ENCODE peak calls at places on chromosome 9, in seven cellular contexts. One of them, this sample, is unnamed.

GRCh38 chr9:123473226-123473625 is 117.2 kb downstream of the CRB2 start:
- DNase-seq in HFF-Myc: peak; percentile 52
- DNase-seq in AG04449: no peak
- DNase-seq in ascending aorta: no peak
- DNase-seq in foreskin fibroblast: peak; percentile 57
- DNase-seq in stomach: no peak
- DNase-seq in bronchial epithelial cell: no peak
- DNase-seq in this sample: no peak

GRCh38 chr9:114053246-114054005 is 24.7 kb downstream of the AMBP start:
- DNase-seq in HFF-Myc: no peak
- DNase-seq in AG04449: no peak
- DNase-seq in ascending aorta: peak; percentile 49
- DNase-seq in foreskin fibroblast: no peak
- DNase-seq in stomach: peak; percentile 45
- DNase-seq in bronchial epithelial cell: no peak
- DNase-seq in this sample: no peak

GRCh38 chr9:4143951-4144717 is 155.7 kb downstream of the GLIS3 start:
- DNase-seq in HFF-Myc: no peak
- DNase-seq in AG04449: no peak
- DNase-seq in ascending aorta: no peak
- DNase-seq in foreskin fibroblast: peak; percentile 74
- DNase-seq in stomach: no peak
- DNase-seq in bronchial epithelial cell: peak; percentile 87
- DNase-seq in this sample: no peak

GRCh38 chr9:131366745-131367401 is 27.0 kb upstream of the PRRC2B start:
- DNase-seq in HFF-Myc: peak; percentile 40
- DNase-seq in AG04449: peak; percentile 19
- DNase-seq in ascending aorta: no peak
- DNase-seq in foreskin fibroblast: peak; percentile 58
- DNase-seq in stomach: peak; percentile 53
- DNase-seq in bronchial epithelial cell: peak; percentile 51
- DNase-seq in this sample: peak; percentile 66

GRCh38 chr9:96008502-96009222 is 133.2 kb downstream of the ERCC6L2 start:
- DNase-seq in HFF-Myc: no peak
- DNase-seq in AG04449: no peak
- DNase-seq in ascending aorta: no peak
- DNase-seq in foreskin fibroblast: peak; percentile 59
- DNase-seq in stomach: no peak
- DNase-seq in bronchial epithelial cell: peak; percentile 56
- DNase-seq in this sample: no peak

GRCh38 chr9:121220996-121221671 is 19.5 kb upstream of the RAB14 start:
- DNase-seq in HFF-Myc: no peak
- DNase-seq in AG04449: no peak
- DNase-seq in ascending aorta: peak; percentile 61
- DNase-seq in foreskin fibroblast: no peak
- DNase-seq in stomach: no peak
- DNase-seq in bronchial epithelial cell: no peak
- DNase-seq in this sample: no peak

GRCh38 chr9:72141484-72141883 is 7.8 kb upstream of the GDA start:
- DNase-seq in HFF-Myc: no peak
- DNase-seq in AG04449: no peak
- DNase-seq in ascending aorta: no peak
- DNase-seq in foreskin fibroblast: no peak
- DNase-seq in stomach: no peak
- DNase-seq in bronchial epithelial cell: no peak
- DNase-seq in this sample: peak; percentile 65

GRCh38 chr9:70639853-70640814 is 225.7 kb upstream of the KLF9 start:
- DNase-seq in HFF-Myc: peak; percentile 29
- DNase-seq in AG04449: peak; percentile 29
- DNase-seq in ascending aorta: no peak
- DNase-seq in foreskin fibroblast: peak; percentile 83
- DNase-seq in stomach: no peak
- DNase-seq in bronchial epithelial cell: peak; percentile 44
- DNase-seq in this sample: no peak

GRCh38 chr9:114459464-114459863 is 45.8 kb downstream of the WHRN start:
- DNase-seq in HFF-Myc: no peak
- DNase-seq in AG04449: no peak
- DNase-seq in ascending aorta: no peak
- DNase-seq in foreskin fibroblast: no peak
- DNase-seq in stomach: no peak
- DNase-seq in bronchial epithelial cell: no peak
- DNase-seq in this sample: no peak

GRCh38 chr9:87095961-87096360 is 148.7 kb upstream of the GAS1 start:
- DNase-seq in HFF-Myc: no peak
- DNase-seq in AG04449: no peak
- DNase-seq in ascending aorta: no peak
- DNase-seq in foreskin fibroblast: no peak
- DNase-seq in stomach: no peak
- DNase-seq in bronchial epithelial cell: no peak
- DNase-seq in this sample: no peak

GRCh38 chr9:13832451-13832850 is 481.5 kb downstream of the NFIB start:
- DNase-seq in HFF-Myc: no peak
- DNase-seq in AG04449: no peak
- DNase-seq in ascending aorta: no peak
- DNase-seq in foreskin fibroblast: no peak
- DNase-seq in stomach: no peak
- DNase-seq in bronchial epithelial cell: peak; percentile 78
- DNase-seq in this sample: no peak

GRCh38 chr9:131402738-131403492 is 9.0 kb downstream of the PRRC2B start:
- DNase-seq in HFF-Myc: no peak
- DNase-seq in AG04449: peak; percentile 61
- DNase-seq in ascending aorta: peak; percentile 96
- DNase-seq in foreskin fibroblast: peak; percentile 96
- DNase-seq in stomach: peak; percentile 86
- DNase-seq in bronchial epithelial cell: peak; percentile 83
- DNase-seq in this sample: no peak

GRCh38 chr9:133993635-133994253 is 1.6 kb upstream of the VAV2 start:
- DNase-seq in HFF-Myc: no peak
- DNase-seq in AG04449: no peak
- DNase-seq in ascending aorta: no peak
- DNase-seq in foreskin fibroblast: no peak
- DNase-seq in stomach: no peak
- DNase-seq in bronchial epithelial cell: no peak
- DNase-seq in this sample: no peak

GRCh38 chr9:127201071-127201541 is 63.5 kb upstream of the GARNL3 start:
- DNase-seq in HFF-Myc: no peak
- DNase-seq in AG04449: no peak
- DNase-seq in ascending aorta: no peak
- DNase-seq in foreskin fibroblast: no peak
- DNase-seq in stomach: no peak
- DNase-seq in bronchial epithelial cell: no peak
- DNase-seq in this sample: no peak

GRCh38 chr9:110040788-110041187 is 167.2 kb downstream of the C9orf152 start:
- DNase-seq in HFF-Myc: no peak
- DNase-seq in AG04449: peak; percentile 77
- DNase-seq in ascending aorta: no peak
- DNase-seq in foreskin fibroblast: peak; percentile 80
- DNase-seq in stomach: no peak
- DNase-seq in bronchial epithelial cell: no peak
- DNase-seq in this sample: no peak

GRCh38 chr9:94760646-94761045 is 34.1 kb downstream of the AOPEP start:
- DNase-seq in HFF-Myc: no peak
- DNase-seq in AG04449: no peak
- DNase-seq in ascending aorta: no peak
- DNase-seq in foreskin fibroblast: no peak
- DNase-seq in stomach: no peak
- DNase-seq in bronchial epithelial cell: no peak
- DNase-seq in this sample: peak; percentile 84

GRCh38 chr9:123933401-123933800 is 3.5 kb upstream of the DENND1A start:
- DNase-seq in HFF-Myc: peak; percentile 53
- DNase-seq in AG04449: no peak
- DNase-seq in ascending aorta: no peak
- DNase-seq in foreskin fibroblast: peak; percentile 77
- DNase-seq in stomach: no peak
- DNase-seq in bronchial epithelial cell: peak; percentile 81
- DNase-seq in this sample: no peak

GRCh38 chr9:15357050-15357653 is 50.1 kb upstream of the TTC39B start:
- DNase-seq in HFF-Myc: no peak
- DNase-seq in AG04449: no peak
- DNase-seq in ascending aorta: no peak
- DNase-seq in foreskin fibroblast: no peak
- DNase-seq in stomach: peak; percentile 28
- DNase-seq in bronchial epithelial cell: no peak
- DNase-seq in this sample: peak; percentile 13

GRCh38 chr9:97478301-97478981 is 23.0 kb upstream of the TMOD1 start:
- DNase-seq in HFF-Myc: no peak
- DNase-seq in AG04449: no peak
- DNase-seq in ascending aorta: no peak
- DNase-seq in foreskin fibroblast: no peak
- DNase-seq in stomach: no peak
- DNase-seq in bronchial epithelial cell: no peak
- DNase-seq in this sample: no peak

GRCh38 chr9:129331772-129332512 is 153.9 kb upstream of the IER5L start:
- DNase-seq in HFF-Myc: no peak
- DNase-seq in AG04449: no peak
- DNase-seq in ascending aorta: no peak
- DNase-seq in foreskin fibroblast: no peak
- DNase-seq in stomach: no peak
- DNase-seq in bronchial epithelial cell: peak; percentile 97
- DNase-seq in this sample: no peak

GRCh38 chr9:38417003-38417965 is 7.0 kb downstream of the IGFBPL1 start:
- DNase-seq in HFF-Myc: no peak
- DNase-seq in AG04449: no peak
- DNase-seq in ascending aorta: no peak
- DNase-seq in foreskin fibroblast: peak; percentile 18
- DNase-seq in stomach: peak; percentile 40
- DNase-seq in bronchial epithelial cell: peak; percentile 34
- DNase-seq in this sample: peak; percentile 85

GRCh38 chr9:2623046-2623865 is 1.7 kb downstream of the VLDLR start:
- DNase-seq in HFF-Myc: no peak
- DNase-seq in AG04449: no peak
- DNase-seq in ascending aorta: peak; percentile 88
- DNase-seq in foreskin fibroblast: peak; percentile 74
- DNase-seq in stomach: peak; percentile 68
- DNase-seq in bronchial epithelial cell: peak; percentile 94
- DNase-seq in this sample: peak; percentile 27

GRCh38 chr9:71769175-71770165 is 1.2 kb upstream of the CEMIP2 start:
- DNase-seq in HFF-Myc: no peak
- DNase-seq in AG04449: no peak
- DNase-seq in ascending aorta: peak; percentile 91
- DNase-seq in foreskin fibroblast: peak; percentile 77
- DNase-seq in stomach: peak; percentile 89
- DNase-seq in bronchial epithelial cell: peak; percentile 81
- DNase-seq in this sample: peak; percentile 63

GRCh38 chr9:12972608-12973589 is 198.1 kb downstream of the LURAP1L start:
- DNase-seq in HFF-Myc: no peak
- DNase-seq in AG04449: no peak
- DNase-seq in ascending aorta: no peak
- DNase-seq in foreskin fibroblast: no peak
- DNase-seq in stomach: peak; percentile 73
- DNase-seq in bronchial epithelial cell: no peak
- DNase-seq in this sample: no peak

GRCh38 chr9:91848146-91848545 is 101.9 kb downstream of the ROR2 start:
- DNase-seq in HFF-Myc: no peak
- DNase-seq in AG04449: no peak
- DNase-seq in ascending aorta: no peak
- DNase-seq in foreskin fibroblast: no peak
- DNase-seq in stomach: no peak
- DNase-seq in bronchial epithelial cell: no peak
- DNase-seq in this sample: no peak

GRCh38 chr9:114218264-114219120 is 63.2 kb downstream of the COL27A1 start:
- DNase-seq in HFF-Myc: no peak
- DNase-seq in AG04449: no peak
- DNase-seq in ascending aorta: no peak
- DNase-seq in foreskin fibroblast: peak; percentile 70
- DNase-seq in stomach: no peak
- DNase-seq in bronchial epithelial cell: no peak
- DNase-seq in this sample: no peak

GRCh38 chr9:115111854-115112253 is 6.1 kb downstream of the TNC start:
- DNase-seq in HFF-Myc: no peak
- DNase-seq in AG04449: no peak
- DNase-seq in ascending aorta: no peak
- DNase-seq in foreskin fibroblast: no peak
- DNase-seq in stomach: no peak
- DNase-seq in bronchial epithelial cell: no peak
- DNase-seq in this sample: no peak

GRCh38 chr9:97573482-97574073 is 59.6 kb downstream of the TSTD2 start:
- DNase-seq in HFF-Myc: no peak
- DNase-seq in AG04449: no peak
- DNase-seq in ascending aorta: peak; percentile 53
- DNase-seq in foreskin fibroblast: no peak
- DNase-seq in stomach: no peak
- DNase-seq in bronchial epithelial cell: no peak
- DNase-seq in this sample: peak; percentile 5

GRCh38 chr9:127867356-127868277 is 9.9 kb downstream of the AK1 start:
- DNase-seq in HFF-Myc: no peak
- DNase-seq in AG04449: no peak
- DNase-seq in ascending aorta: no peak
- DNase-seq in foreskin fibroblast: no peak
- DNase-seq in stomach: no peak
- DNase-seq in bronchial epithelial cell: no peak
- DNase-seq in this sample: peak; percentile 87

DNA sequence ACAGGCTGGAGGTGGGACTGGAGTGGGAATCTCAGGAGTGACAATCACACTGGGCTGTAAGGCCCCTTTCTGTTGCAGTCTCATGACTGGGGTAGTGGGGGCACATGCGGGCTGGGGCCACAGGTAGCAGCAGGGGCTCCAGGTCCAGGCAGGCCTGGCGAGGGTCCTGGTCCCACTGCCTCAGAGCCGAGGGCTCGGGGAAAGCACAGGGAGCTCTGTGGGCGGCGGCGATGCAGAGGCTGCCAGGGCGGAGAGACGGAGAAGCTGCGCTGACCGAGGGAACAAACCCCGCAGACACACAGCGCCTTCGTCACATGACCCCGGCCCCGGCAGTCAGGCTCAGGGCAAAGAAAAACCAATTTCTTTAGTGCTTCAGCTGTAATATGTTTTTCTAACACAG is 5.3 kb upstream of the LHX3 start:
- DNase-seq in HFF-Myc: no peak
- DNase-seq in AG04449: no peak
- DNase-seq in ascending aorta: no peak
- DNase-seq in foreskin fibroblast: no peak
- DNase-seq in stomach: no peak
- DNase-seq in bronchial epithelial cell: no peak
- DNase-seq in this sample: no peak
- H3K4me3 ChIP-seq in HFF-Myc: no peak overlapping the region
- H3K4me3 ChIP-seq in AG04449: no peak overlapping the region
- H3K4me3 ChIP-seq in ascending aorta: no peak overlapping the region
- H3K4me3 ChIP-seq in foreskin fibroblast: no peak overlapping the region
- H3K4me3 ChIP-seq in stomach: no peak overlapping the region
- H3K4me3 ChIP-seq in bronchial epithelial cell: no peak overlapping the region
- H3K4me3 ChIP-seq in this sample: no peak overlapping the region

GRCh38 chr9:107389617-107390071 is 99.9 kb downstream of the KLF4 start:
- DNase-seq in HFF-Myc: no peak
- DNase-seq in AG04449: peak; percentile 29
- DNase-seq in ascending aorta: no peak
- DNase-seq in foreskin fibroblast: peak; percentile 77
- DNase-seq in stomach: peak; percentile 78
- DNase-seq in bronchial epithelial cell: peak; percentile 99
- DNase-seq in this sample: no peak
- H3K4me3 ChIP-seq in HFF-Myc: no peak overlapping the region
- H3K4me3 ChIP-seq in AG04449: no peak overlapping the region
- H3K4me3 ChIP-seq in ascending aorta: no peak overlapping the region
- H3K4me3 ChIP-seq in foreskin fibroblast: no peak overlapping the region
- H3K4me3 ChIP-seq in stomach: no peak overlapping the region
- H3K4me3 ChIP-seq in bronchial epithelial cell: no peak overlapping the region
- H3K4me3 ChIP-seq in this sample: no peak overlapping the region

GRCh38 chr9:136728548-136729123 is 14.1 kb downstream of the LCN10 start:
- DNase-seq in HFF-Myc: no peak
- DNase-seq in AG04449: no peak
- DNase-seq in ascending aorta: no peak
- DNase-seq in foreskin fibroblast: peak; percentile 71
- DNase-seq in stomach: no peak
- DNase-seq in bronchial epithelial cell: no peak
- DNase-seq in this sample: no peak
- H3K4me3 ChIP-seq in HFF-Myc: peak overlapping the region; percentile 97
- H3K4me3 ChIP-seq in AG04449: peak overlapping the region; percentile 84
- H3K4me3 ChIP-seq in ascending aorta: peak overlapping the region; percentile 81
- H3K4me3 ChIP-seq in foreskin fibroblast: peak overlapping the region; percentile 85
- H3K4me3 ChIP-seq in stomach: peak overlapping the region; percentile 75
- H3K4me3 ChIP-seq in bronchial epithelial cell: peak overlapping the region; percentile 96
- H3K4me3 ChIP-seq in this sample: peak overlapping the region; percentile 58

GRCh38 chr9:136398286-136398685 is 1.7 kb downstream of the SNAPC4 start:
- DNase-seq in HFF-Myc: no peak
- DNase-seq in AG04449: no peak
- DNase-seq in ascending aorta: no peak
- DNase-seq in foreskin fibroblast: no peak
- DNase-seq in stomach: no peak
- DNase-seq in bronchial epithelial cell: no peak
- DNase-seq in this sample: no peak
- H3K4me3 ChIP-seq in HFF-Myc: peak overlapping the region; percentile 95
- H3K4me3 ChIP-seq in AG04449: no peak overlapping the region
- H3K4me3 ChIP-seq in ascending aorta: no peak overlapping the region
- H3K4me3 ChIP-seq in foreskin fibroblast: no peak overlapping the region
- H3K4me3 ChIP-seq in stomach: no peak overlapping the region
- H3K4me3 ChIP-seq in bronchial epithelial cell: no peak overlapping the region
- H3K4me3 ChIP-seq in this sample: no peak overlapping the region

This sample was measured in WERI-Rb-1.